ENCODE peak calls at places on chromosomes 13 and 19, in nine cellular contexts. I, X, H, C, O, V, U, Y and G are unnamed samples.

GRCh38 chr19:29667390-29667783 is 2.1 kb downstream of the PLEKHF1 start:
- DNase-seq in H (no peak), O (no peak), I (no peak), C (no peak), V (no peak), X (no peak), Y (no peak), U (no peak), G (no peak)

GRCh38 chr19:19343762-19344161 is 23.1 kb downstream of the MAU2 start:
- DNase-seq in I (no peak), V (no peak), H (no peak), U (no peak), O (no peak), Y (no peak), C (no peak), X (no peak), G (no peak)

GRCh38 chr19:6429419-6430221 is 3.9 kb downstream of the SLC25A41 start:
- DNase-seq in H (no peak), I (no peak), C (no peak), Y (no peak), X (no peak), V (no peak), O (no peak), U (no peak), G (no peak)

GRCh38 chr19:1247747-1248453 is 483 bp upstream of the MIDN start:
- DNase-seq in I (no peak), C (no peak), Y (peak; percentile 71), O (peak; percentile 75), H (peak; percentile 94), V (no peak), U (no peak), X (peak; percentile 71), G (peak; percentile 75)

GRCh38 chr13:102128216-102128800 is 273.5 kb downstream of the FGF14 start:
- DNase-seq in V (peak; percentile 9), X (peak; percentile 2), I (peak; percentile 19), C (peak; percentile 25), U (no peak), Y (no peak), O (no peak), H (peak; percentile 90), G (no peak)

GRCh38 chr13:46134961-46135522 is 30.2 kb upstream of the CPB2 start:
- DNase-seq in X (no peak), U (no peak), C (no peak), H (peak; percentile 60), I (no peak), O (no peak), V (no peak), Y (no peak), G (no peak)

GRCh38 chr13:110493613-110494012 is 67.9 kb downstream of the RAB20 start:
- DNase-seq in C (no peak), H (no peak), V (no peak), U (no peak), X (no peak), O (no peak), Y (no peak), I (no peak), G (no peak)

GRCh38 chr19:39246951-39247669 is 1.5 kb downstream of the IFNL4 start:
- DNase-seq in C (no peak), U (no peak), Y (peak; percentile 80), X (peak; percentile 28), H (peak; percentile 18), V (no peak), I (no peak), O (no peak), G (peak; percentile 10)

GRCh38 chr13:110209950-110210603 is 96.9 kb downstream of the COL4A1 start:
- DNase-seq in U (peak; percentile 52), V (no peak), Y (no peak), H (peak; percentile 27), I (no peak), O (no peak), X (no peak), C (no peak), G (no peak)

GRCh38 chr19:2260341-2260751 is 4.1 kb upstream of the JSRP1 start:
- DNase-seq in C (no peak), V (no peak), O (no peak), X (peak; percentile 40), U (no peak), H (no peak), Y (no peak), I (peak; percentile 87), G (peak; percentile 60)

GRCh38 chr19:5931251-5931650 is 17.2 kb downstream of the CAPS start:
- DNase-seq in V (no peak), C (no peak), X (no peak), I (no peak), H (no peak), O (no peak), Y (no peak), U (no peak), G (no peak)